ENCODE peak calls at places on chromosomes 7 and 10, in four cellular contexts. H, Z, R and T are unnamed samples.

GRCh38 chr10:114645729-114646128 is 12.3 kb downstream of the ABLIM1 start:
- DNase-seq in H (no peak), Z (no peak), R (no peak), T (no peak)

GRCh38 chr7:157652161-157652953 is 315.6 kb downstream of the DNAJB6 start:
- DNase-seq in H (no peak), Z (no peak), R (no peak), T (no peak)

GRCh38 chr10:5584895-5585516 is 60.2 kb downstream of the CALML3 start:
- DNase-seq in H (no peak), Z (no peak), R (peak), T (no peak)

GRCh38 chr10:123417414-123417813 is 248.7 kb upstream of the GPR26 start:
- DNase-seq in H (no peak), Z (peak), R (no peak), T (no peak)

GRCh38 chr7:130476287-130477001 is 15.4 kb upstream of the MEST start:
- DNase-seq in H (no peak), Z (no peak), R (no peak), T (no peak)

GRCh38 chr10:5484205-5484604 is 15.2 kb downstream of the CALML5 start:
- DNase-seq in H (no peak), Z (no peak), R (no peak), T (no peak)

GRCh38 chr10:128086003-128086863 is 40.0 kb downstream of the MKI67 start:
- DNase-seq in H (no peak), Z (no peak), R (no peak), T (no peak)

GRCh38 chr7:24936121-24936824 is 43.7 kb downstream of the OSBPL3 start:
- DNase-seq in H (no peak), Z (no peak), R (no peak), T (no peak)

GRCh38 chr7:27236053-27236410 is 6.6 kb upstream of the EVX1 start:
- DNase-seq in H (no peak), Z (no peak), R (no peak), T (no peak)

GRCh38 chr10:70174058-70174741 is 3.9 kb upstream of the SAR1A start:
- DNase-seq in H (no peak), Z (no peak), R (no peak), T (no peak)

GRCh38 chr7:54769203-54769602 is 10.2 kb upstream of the SEC61G start:
- DNase-seq in H (no peak), Z (no peak), R (no peak), T (no peak)

GRCh38 chr7:50068850-50069551 is 24.0 kb downstream of the ZPBP start:
- DNase-seq in H (peak), Z (no peak), R (no peak), T (no peak)

GRCh38 chr10:114024876-114025609 is 18.6 kb upstream of the ADRB1 start:
- DNase-seq in H (no peak), Z (peak), R (no peak), T (no peak)